ENCODE peak calls at places on chromosomes 4 and X, in ten cellular contexts. T is transverse colon; A is M059J; F is iPS-NIHi11; I is EL; W is activated CD4-positive, alpha-beta memory T cell treated with anti-CD3 and anti-CD28 coated beads for 36 hours; K is HTR-8/SVneo; Y is activated CD8-positive, alpha-beta memory T cell treated with anti-CD3 and anti-CD28 coated beads for 1 hour; X is SJCRH30; C is stromal cell of bone marrow. J is an unnamed sample.

GRCh38 chr4:7660176-7660540 is 225.4 kb upstream of the PSAPL1 start:
- DNase-seq in T (no peak), A (no peak), F (no peak), I (no peak), W (no peak), K (no peak), Y (no peak), X (no peak), C (no peak), J (no peak)

GRCh38 chr4:23876418-23877089 is 13.3 kb downstream of the PPARGC1A start:
- DNase-seq in T (peak), A (no peak), F (no peak), I (no peak), W (no peak), K (no peak), Y (no peak), X (no peak), C (no peak), J (peak)

GRCh38 chr4:5979981-5980380 is 38.2 kb downstream of the C4orf50 start:
- DNase-seq in T (no peak), A (peak), F (peak), I (peak), W (peak), K (no peak), Y (no peak), X (peak), C (no peak), J (peak)

GRCh38 chrX:15335135-15336022 is at the start of gene PIGA:
- DNase-seq in T (peak), A (peak), F (peak), I (peak), W (peak), K (peak), Y (peak), X (peak), C (peak), J (peak)

GRCh38 chr4:114087596-114088230 is 108.3 kb upstream of the ARSJ start:
- DNase-seq in T (no peak), A (peak), F (no peak), I (peak), W (no peak), K (peak), Y (no peak), X (peak), C (peak), J (peak)

GRCh38 chrX:110346681-110347080 is 12.0 kb upstream of the RTL9 start:
- DNase-seq in T (no peak), A (no peak), F (no peak), I (no peak), W (no peak), K (no peak), Y (no peak), X (no peak), C (no peak), J (peak)

GRCh38 chr4:41590591-41590990 is 52.6 kb downstream of the LIMCH1 start:
- DNase-seq in T (no peak), A (peak), F (peak), I (peak), W (no peak), K (no peak), Y (no peak), X (peak), C (no peak), J (peak)

GRCh38 chr4:147547314-147548056 is 66.6 kb downstream of the EDNRA start:
- DNase-seq in T (no peak), A (peak), F (no peak), I (peak), W (peak), K (no peak), Y (no peak), X (no peak), C (no peak), J (no peak)

GRCh38 chrX:118181030-118181429 is 64.4 kb upstream of the KLHL13 start:
- DNase-seq in T (no peak), A (peak), F (no peak), I (no peak), W (no peak), K (no peak), Y (no peak), X (no peak), C (peak), J (no peak)

GRCh38 chrX:110852180-110852579 is 56.6 kb upstream of the CHRDL1 start:
- DNase-seq in T (no peak), A (peak), F (peak), I (peak), W (no peak), K (no peak), Y (no peak), X (peak), C (peak), J (peak)

GRCh38 chr4:172740434-172740833 is 428.2 kb upstream of the GALNT7 start:
- DNase-seq in T (no peak), A (no peak), F (no peak), I (no peak), W (no peak), K (no peak), Y (no peak), X (no peak), C (no peak), J (no peak)

GRCh38 chr4:83454626-83455025 is 997 bp downstream of the HELQ start:
- DNase-seq in T (no peak), A (peak), F (no peak), I (peak), W (no peak), K (peak), Y (no peak), X (peak), C (no peak), J (peak)

GRCh38 chr4:89069481-89069880 is 12.5 kb upstream of the FAM13A start:
- DNase-seq in T (no peak), A (no peak), F (no peak), I (no peak), W (no peak), K (no peak), Y (no peak), X (no peak), C (no peak), J (no peak)

GRCh38 chr4:10732235-10732975 is 47.8 kb upstream of the CLNK start:
- DNase-seq in T (no peak), A (no peak), F (no peak), I (no peak), W (peak), K (no peak), Y (no peak), X (no peak), C (no peak), J (no peak)

GRCh38 chrX:39260965-39261364 is 459.7 kb downstream of the MID1IP1 start:
- DNase-seq in T (no peak), A (peak), F (no peak), I (peak), W (no peak), K (no peak), Y (no peak), X (no peak), C (peak), J (no peak)

GRCh38 chrX:150451953-150452352 is 88.8 kb downstream of the MAMLD1 start:
- DNase-seq in T (no peak), A (no peak), F (no peak), I (no peak), W (no peak), K (no peak), Y (no peak), X (peak), C (no peak), J (no peak)

GRCh38 chrX:8010105-8010504 is 82.9 kb upstream of the PNPLA4 start:
- DNase-seq in T (no peak), A (no peak), F (peak), I (no peak), W (no peak), K (no peak), Y (no peak), X (no peak), C (no peak), J (no peak)

GRCh38 chrX:52923781-52924241 is 26.7 kb downstream of the FAM156B start:
- DNase-seq in T (peak), A (peak), F (no peak), I (peak), W (no peak), K (no peak), Y (no peak), X (peak), C (peak), J (peak)

GRCh38 chrX:11667286-11667685 is 1.6 kb upstream of the ARHGAP6 start:
- DNase-seq in T (no peak), A (no peak), F (no peak), I (peak), W (no peak), K (no peak), Y (no peak), X (peak), C (no peak), J (peak)

GRCh38 chrX:155009994-155010472 is 12.5 kb downstream of the F8 start:
- DNase-seq in T (no peak), A (no peak), F (no peak), I (no peak), W (no peak), K (no peak), Y (no peak), X (peak), C (no peak), J (no peak)

GRCh38 chr4:156957558-156957957 is 14.0 kb downstream of the PDGFC start:
- DNase-seq in T (no peak), A (no peak), F (no peak), I (no peak), W (no peak), K (no peak), Y (no peak), X (no peak), C (no peak), J (peak)

GRCh38 chr4:176469546-176469945 is 149.8 kb downstream of the SPCS3 start:
- DNase-seq in T (no peak), A (no peak), F (no peak), I (peak), W (no peak), K (no peak), Y (no peak), X (no peak), C (no peak), J (no peak)

GRCh38 chr4:1566838-1567518 is 117.1 kb downstream of the FAM53A start:
- DNase-seq in T (no peak), A (no peak), F (no peak), I (no peak), W (no peak), K (no peak), Y (no peak), X (no peak), C (no peak), J (no peak)

GRCh38 chr4:83828601-83829000 is 292.7 kb downstream of the GPAT3 start:
- DNase-seq in T (no peak), A (no peak), F (no peak), I (no peak), W (no peak), K (no peak), Y (no peak), X (no peak), C (no peak), J (no peak)

GRCh38 chr4:3793545-3793944 is 27.4 kb downstream of the ADRA2C start:
- DNase-seq in T (no peak), A (no peak), F (no peak), I (no peak), W (no peak), K (no peak), Y (no peak), X (no peak), C (no peak), J (no peak)

GRCh38 chrX:13482764-13483552 is 86.4 kb upstream of the EGFL6 start:
- DNase-seq in T (peak), A (no peak), F (no peak), I (no peak), W (no peak), K (no peak), Y (no peak), X (no peak), C (peak), J (peak)

GRCh38 chr4:151808120-151808529 is 47.3 kb upstream of the GATB start:
- DNase-seq in T (no peak), A (peak), F (no peak), I (peak), W (no peak), K (peak), Y (no peak), X (no peak), C (peak), J (peak)

GRCh38 chrX:4925911-4926310 is 1212.5 kb upstream of the PRKX start:
- DNase-seq in T (no peak), A (peak), F (no peak), I (no peak), W (no peak), K (no peak), Y (no peak), X (no peak), C (no peak), J (no peak)

GRCh38 chr4:179145746-179146530 is 1703.7 kb upstream of the AGA start:
- DNase-seq in T (no peak), A (peak), F (no peak), I (no peak), W (no peak), K (no peak), Y (no peak), X (no peak), C (no peak), J (no peak)

GRCh38 chr4:156781852-156782251 is 189.7 kb downstream of the PDGFC start:
- DNase-seq in T (no peak), A (peak), F (no peak), I (peak), W (no peak), K (peak), Y (no peak), X (no peak), C (no peak), J (no peak)

GRCh38 chrX:29948653-29949052 is 266.7 kb upstream of the MAGEB2 start:
- DNase-seq in T (no peak), A (peak), F (no peak), I (peak), W (no peak), K (peak), Y (no peak), X (peak), C (no peak), J (no peak)

GRCh38 chr4:35503435-35503834 is 740.9 kb downstream of the ARAP2 start:
- DNase-seq in T (no peak), A (no peak), F (no peak), I (no peak), W (no peak), K (no peak), Y (no peak), X (no peak), C (no peak), J (no peak)

GRCh38 chr4:98663226-98664006 is 5.0 kb upstream of the TSPAN5 start:
- DNase-seq in T (peak), A (peak), F (no peak), I (no peak), W (peak), K (no peak), Y (no peak), X (no peak), C (no peak), J (no peak)

J was measured in left kidney.